ENCODE peak calls at places on chromosomes 13 and 19, in four cellular contexts. V, A, G and O are unnamed samples. For H3K36me3, the result is how much of the 10 kb centered on the place peaks cover.

GRCh38 chr19:1822210-1822609 is 10.1 kb upstream of the ATP8B3 start:
- DNase-seq in V (no peak), A (no peak), G (no peak), O (no peak)

GRCh38 chr13:46622918-46623256 is 69.9 kb downstream of the LRCH1 start:
- DNase-seq in V (no peak), A (no peak), G (no peak), O (no peak)

GRCh38 chr19:42176990-42177685 is 40.3 kb downstream of the DEDD2 start:
- DNase-seq in V (peak), A (peak), G (peak), O (peak)

GRCh38 chr13:60158321-60158801 is 5.4 kb downstream of the DIAPH3 start:
- DNase-seq in V (no peak), A (peak), G (no peak), O (peak)

GRCh38 chr13:98822238-98822606 is 69.8 kb upstream of the SLC15A1 start:
- DNase-seq in V (no peak), A (no peak), G (no peak), O (peak)

GRCh38 chr13:32790731-32791130 is 204.5 kb downstream of the PDS5B start:
- DNase-seq in V (no peak), A (peak), G (no peak), O (no peak)

GRCh38 chr19:5358173-5358800 is 17.7 kb upstream of the PTPRS start:
- DNase-seq in V (no peak), A (peak), G (no peak), O (peak)

GRCh38 chr13:107843281-107843680 is 372.1 kb downstream of the LIG4 start:
- DNase-seq in V (no peak), A (no peak), G (no peak), O (no peak)

GRCh38 chr19:13848811-13849241 is 28.1 kb upstream of the NANOS3 start:
- DNase-seq in V (no peak), A (no peak), G (no peak), O (peak)

DNA sequence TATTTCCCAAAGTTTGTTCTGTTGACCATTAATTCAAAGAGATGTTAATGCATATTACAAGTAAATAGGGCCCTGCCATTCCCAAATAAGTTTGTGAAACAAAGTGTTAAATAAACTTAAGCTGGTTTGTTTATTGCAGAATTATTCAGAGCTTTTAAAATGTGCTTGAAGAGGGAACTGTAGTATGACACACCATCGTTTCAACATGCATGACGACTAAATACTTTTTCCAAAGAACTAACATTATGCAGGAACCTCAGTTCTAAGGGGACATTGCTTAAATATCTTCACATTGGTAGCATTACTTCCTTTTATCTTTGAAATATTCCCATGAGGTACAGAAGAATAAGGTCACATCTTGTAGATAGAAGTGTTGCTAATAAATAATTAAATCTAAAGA is 14.6 kb downstream of the LHFPL6 start:
- DNase-seq in V (no peak), A (no peak), G (no peak), O (no peak)
- H3K4me3 ChIP-seq in V (no peak), A (no peak), G (no peak), O (no peak)

GRCh38 chr19:3804429-3804828 is 18.2 kb upstream of the MATK start:
- DNase-seq in V (no peak), A (no peak), G (no peak), O (peak)

GRCh38 chr19:3803986-3804385 is 17.8 kb upstream of the MATK start:
- DNase-seq in V (no peak), A (no peak), G (no peak), O (peak)

GRCh38 chr19:3798137-3798536 is 12.0 kb upstream of the MATK start:
- DNase-seq in V (no peak), A (no peak), G (no peak), O (peak)

GRCh38 chr19:3803114-3803888 is 17.1 kb upstream of the MATK start:
- DNase-seq in V (no peak), A (no peak), G (no peak), O (no peak)

DNA sequence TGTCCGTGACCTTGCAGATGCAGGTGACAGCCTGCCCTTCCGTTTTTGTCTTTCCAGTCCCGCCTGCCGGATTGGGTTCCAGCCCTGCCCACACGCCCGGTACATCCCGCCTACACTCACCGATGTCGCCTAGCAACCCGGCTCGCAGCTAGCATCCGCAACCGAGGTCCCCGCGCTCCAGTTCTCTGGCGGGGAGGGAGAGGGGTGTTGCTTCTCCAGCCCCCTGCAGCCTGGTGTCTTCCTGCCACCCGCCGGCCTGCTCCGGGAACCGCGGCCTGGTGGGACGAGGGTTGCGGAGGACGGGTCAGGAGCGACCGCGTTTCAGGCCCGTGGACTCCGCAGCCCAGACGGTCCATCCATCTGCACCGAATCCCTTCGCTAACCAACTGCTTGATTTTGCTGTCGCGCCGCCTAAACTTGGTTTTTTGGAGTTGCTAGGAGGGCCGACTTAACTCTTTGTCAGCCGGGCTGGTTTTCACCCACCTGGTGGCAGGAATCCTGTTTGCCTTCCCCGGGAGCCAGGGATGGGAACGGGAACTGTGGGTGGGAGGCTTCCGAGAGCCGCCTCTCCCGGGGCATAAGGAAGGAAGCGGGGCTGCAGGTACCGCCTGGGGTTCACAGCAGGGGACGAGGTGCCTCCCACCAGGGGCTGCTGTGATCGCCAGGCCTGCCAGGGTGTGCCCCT is 15.4 kb upstream of the MATK start:
- DNase-seq in V (peak), A (peak), G (no peak), O (peak)
- TF ChIP-seq CTCF in V (peak), A (peak), G (no peak), O (peak)

GRCh38 chr13:110507678-110508381 is 53.7 kb downstream of the RAB20 start:
- DNase-seq in V (peak), A (no peak), G (no peak), O (peak)

GRCh38 chr13:110505594-110505993 is 55.9 kb downstream of the RAB20 start:
- DNase-seq in V (no peak), A (no peak), G (no peak), O (peak)

GRCh38 chr13:110506859-110507566 is 54.5 kb downstream of the RAB20 start:
- DNase-seq in V (peak), A (no peak), G (no peak), O (peak)

GRCh38 chr13:110503979-110504499 is 57.5 kb downstream of the RAB20 start:
- DNase-seq in V (no peak), A (no peak), G (no peak), O (peak)

DNA sequence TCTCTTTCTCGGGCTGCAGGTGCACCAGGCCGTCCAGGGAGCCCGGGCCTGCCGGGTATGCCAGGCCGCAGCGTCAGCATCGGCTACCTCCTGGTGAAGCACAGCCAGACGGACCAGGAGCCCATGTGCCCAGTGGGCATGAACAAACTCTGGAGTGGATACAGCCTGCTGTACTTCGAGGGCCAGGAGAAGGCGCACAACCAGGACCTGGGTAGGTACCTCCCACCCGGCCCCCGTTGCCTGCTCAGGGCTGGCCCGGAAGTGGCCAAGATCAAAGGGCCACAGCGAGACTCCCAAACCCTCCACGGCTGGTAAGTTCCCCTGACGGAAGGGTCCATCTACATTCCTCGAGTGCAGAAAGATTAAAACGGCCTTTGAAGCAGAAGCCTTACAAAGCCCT is 55.1 kb downstream of the RAB20 start:
- DNase-seq in V (no peak), A (no peak), G (no peak), O (peak)
- H3K36me3 ChIP-seq in V (under half), A (under half), G (under half), O (half or more)

GRCh38 chr19:6476896-6477431 is 4.6 kb downstream of the DENND1C start:
- DNase-seq in V (no peak), A (peak), G (no peak), O (no peak)
- H3K4me3 ChIP-seq in V (peak), A (peak), G (no peak), O (no peak)

DNA sequence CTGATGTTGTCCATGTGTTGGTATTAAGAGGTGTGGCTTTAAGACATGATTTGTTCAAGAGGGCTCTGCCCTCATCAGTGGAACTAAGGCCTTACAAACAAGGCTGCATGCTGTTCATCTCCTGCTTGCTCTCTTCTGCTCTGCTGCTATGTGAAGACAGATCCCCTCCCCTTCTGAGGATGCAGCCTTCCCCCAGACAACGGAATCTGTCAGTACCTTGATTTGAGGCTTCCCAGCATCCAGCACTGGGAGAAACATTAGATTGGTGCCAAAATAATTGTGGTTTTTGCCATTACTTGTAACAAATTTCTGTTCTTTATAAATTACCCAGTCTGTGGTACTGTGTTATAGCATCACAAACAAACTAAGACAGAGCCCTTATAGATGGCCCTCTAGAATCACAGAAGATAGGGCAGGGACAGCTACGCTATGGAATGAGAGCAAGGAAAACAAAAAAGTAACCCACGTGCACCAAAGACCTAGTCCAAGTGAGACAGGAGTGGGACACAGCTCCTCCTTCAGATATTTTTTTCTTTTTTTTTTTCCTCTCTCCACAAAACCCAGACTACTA is 151.5 kb upstream of the RXFP2 start:
- DNase-seq in V (no peak), A (no peak), G (no peak), O (peak)
- TF ChIP-seq CTCF in V (no peak), A (no peak), G (no peak), O (no peak)

DNA sequence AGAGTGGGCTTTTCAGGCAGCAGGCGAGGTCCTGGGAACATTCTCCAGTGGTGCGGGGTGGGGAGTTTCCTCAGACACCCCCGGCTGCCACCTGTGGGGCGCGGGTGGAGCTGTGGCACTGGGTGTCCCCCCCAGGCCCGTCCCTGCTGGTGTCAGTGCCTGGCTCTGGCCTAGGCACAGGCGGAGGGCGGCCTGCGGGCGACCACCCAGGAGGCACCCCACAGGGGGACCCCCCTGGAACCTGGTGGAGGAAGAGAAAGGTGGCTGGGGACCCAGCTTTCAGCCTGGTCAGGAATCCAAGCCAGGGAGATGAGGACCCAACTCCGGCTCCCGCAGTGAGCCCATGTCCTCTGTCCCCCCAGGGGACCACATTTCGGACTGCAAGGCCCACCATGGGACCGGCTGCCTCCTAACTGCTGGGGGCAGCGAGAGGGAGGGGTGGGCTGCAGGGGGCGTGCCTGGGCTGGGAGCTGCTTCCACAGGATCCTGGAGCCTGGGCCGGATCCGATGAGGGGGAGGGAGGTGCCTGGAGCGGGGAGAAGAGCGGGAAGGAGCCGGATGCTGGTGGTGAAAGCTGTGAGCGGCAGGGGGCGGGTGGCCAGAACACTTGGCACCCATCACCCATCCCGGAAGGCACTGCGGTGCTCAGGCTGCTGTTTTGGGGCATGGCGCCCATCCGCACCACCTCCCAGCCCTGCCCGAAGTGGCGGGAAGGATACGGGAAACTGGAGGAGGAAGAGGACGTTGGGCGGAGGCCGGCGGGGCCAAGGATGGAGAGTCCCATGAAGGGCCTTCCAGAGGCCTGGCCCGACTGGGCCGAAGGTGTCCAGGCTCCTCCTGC is 5.5 kb upstream of the CTXN1 start:
- DNase-seq in V (no peak), A (no peak), G (peak), O (peak)
- H3K36me3 ChIP-seq in V (under half), A (under half), G (under half), O (under half)

GRCh38 chr13:109785892-109786450 is 412 bp downstream of the IRS2 start:
- DNase-seq in V (no peak), A (no peak), G (no peak), O (peak)
- H3K4me3 ChIP-seq in V (peak), A (peak), G (peak), O (peak)